ENCODE peak calls at places on chromosomes 7 and 10, in nine cellular contexts. One of them, this sample, is unnamed.

GRCh38 chr7:87875151-87876039 is 765 bp downstream of the SLC25A40 start:
- DNase-seq in lower lobe of right lung: no peak
- DNase-seq in HT-29: peak; percentile 62
- DNase-seq in CD8-positive, alpha-beta memory T cell: peak; percentile 27
- DNase-seq in NCI-H1436: no peak
- DNase-seq in activated effector memory CD4-positive, alpha-beta T cell treated with Interleukin-2 at 50 U/mL for 16 hours: no peak
- DNase-seq in RCC 7860: no peak
- DNase-seq in GM12865: peak; percentile 38
- DNase-seq in CD4-positive, CD25-positive, alpha-beta regulatory T cell: peak; percentile 15
- DNase-seq in this sample: no peak

GRCh38 chr7:114663502-114663901 is 248.9 kb downstream of the FOXP2 start:
- DNase-seq in lower lobe of right lung: no peak
- DNase-seq in HT-29: peak; percentile 80
- DNase-seq in CD8-positive, alpha-beta memory T cell: no peak
- DNase-seq in NCI-H1436: peak; percentile 44
- DNase-seq in activated effector memory CD4-positive, alpha-beta T cell treated with Interleukin-2 at 50 U/mL for 16 hours: no peak
- DNase-seq in RCC 7860: peak; percentile 24
- DNase-seq in GM12865: peak; percentile 64
- DNase-seq in CD4-positive, CD25-positive, alpha-beta regulatory T cell: no peak
- DNase-seq in this sample: peak; percentile 25

GRCh38 chr7:151058766-151059361 is 525 bp upstream of the SLC4A2 start:
- DNase-seq in lower lobe of right lung: no peak
- DNase-seq in HT-29: peak; percentile 78
- DNase-seq in CD8-positive, alpha-beta memory T cell: no peak
- DNase-seq in NCI-H1436: no peak
- DNase-seq in activated effector memory CD4-positive, alpha-beta T cell treated with Interleukin-2 at 50 U/mL for 16 hours: no peak
- DNase-seq in RCC 7860: peak; percentile 5
- DNase-seq in GM12865: peak; percentile 35
- DNase-seq in CD4-positive, CD25-positive, alpha-beta regulatory T cell: no peak
- DNase-seq in this sample: no peak

GRCh38 chr7:20236790-20237189 is 19.6 kb upstream of the MACC1 start:
- DNase-seq in lower lobe of right lung: no peak
- DNase-seq in HT-29: peak; percentile 45
- DNase-seq in CD8-positive, alpha-beta memory T cell: no peak
- DNase-seq in NCI-H1436: no peak
- DNase-seq in activated effector memory CD4-positive, alpha-beta T cell treated with Interleukin-2 at 50 U/mL for 16 hours: no peak
- DNase-seq in RCC 7860: peak; percentile 29
- DNase-seq in GM12865: no peak
- DNase-seq in CD4-positive, CD25-positive, alpha-beta regulatory T cell: no peak
- DNase-seq in this sample: no peak

GRCh38 chr7:115911466-115911865 is 119.1 kb downstream of the TFEC start:
- DNase-seq in lower lobe of right lung: no peak
- DNase-seq in HT-29: no peak
- DNase-seq in CD8-positive, alpha-beta memory T cell: no peak
- DNase-seq in NCI-H1436: no peak
- DNase-seq in activated effector memory CD4-positive, alpha-beta T cell treated with Interleukin-2 at 50 U/mL for 16 hours: no peak
- DNase-seq in RCC 7860: no peak
- DNase-seq in GM12865: no peak
- DNase-seq in CD4-positive, CD25-positive, alpha-beta regulatory T cell: no peak
- DNase-seq in this sample: no peak

GRCh38 chr7:8443871-8444756 is 10.7 kb downstream of the NXPH1 start:
- DNase-seq in lower lobe of right lung: no peak
- DNase-seq in HT-29: no peak
- DNase-seq in CD8-positive, alpha-beta memory T cell: no peak
- DNase-seq in NCI-H1436: no peak
- DNase-seq in activated effector memory CD4-positive, alpha-beta T cell treated with Interleukin-2 at 50 U/mL for 16 hours: no peak
- DNase-seq in RCC 7860: no peak
- DNase-seq in GM12865: no peak
- DNase-seq in CD4-positive, CD25-positive, alpha-beta regulatory T cell: no peak
- DNase-seq in this sample: no peak

GRCh38 chr7:158016171-158017087 is 571.2 kb downstream of the PTPRN2 start:
- DNase-seq in lower lobe of right lung: no peak
- DNase-seq in HT-29: no peak
- DNase-seq in CD8-positive, alpha-beta memory T cell: no peak
- DNase-seq in NCI-H1436: peak; percentile 47
- DNase-seq in activated effector memory CD4-positive, alpha-beta T cell treated with Interleukin-2 at 50 U/mL for 16 hours: no peak
- DNase-seq in RCC 7860: no peak
- DNase-seq in GM12865: no peak
- DNase-seq in CD4-positive, CD25-positive, alpha-beta regulatory T cell: no peak
- DNase-seq in this sample: no peak

GRCh38 chr7:108525327-108525984 is 479 bp downstream of the PNPLA8 start:
- DNase-seq in lower lobe of right lung: no peak
- DNase-seq in HT-29: peak; percentile 72
- DNase-seq in CD8-positive, alpha-beta memory T cell: no peak
- DNase-seq in NCI-H1436: peak; percentile 80
- DNase-seq in activated effector memory CD4-positive, alpha-beta T cell treated with Interleukin-2 at 50 U/mL for 16 hours: no peak
- DNase-seq in RCC 7860: peak; percentile 59
- DNase-seq in GM12865: no peak
- DNase-seq in CD4-positive, CD25-positive, alpha-beta regulatory T cell: no peak
- DNase-seq in this sample: peak; percentile 59

GRCh38 chr7:97871659-97872024 is 566 bp downstream of the ASNS start:
- DNase-seq in lower lobe of right lung: no peak
- DNase-seq in HT-29: peak; percentile 43
- DNase-seq in CD8-positive, alpha-beta memory T cell: no peak
- DNase-seq in NCI-H1436: peak; percentile 34
- DNase-seq in activated effector memory CD4-positive, alpha-beta T cell treated with Interleukin-2 at 50 U/mL for 16 hours: no peak
- DNase-seq in RCC 7860: no peak
- DNase-seq in GM12865: no peak
- DNase-seq in CD4-positive, CD25-positive, alpha-beta regulatory T cell: peak; percentile 4
- DNase-seq in this sample: no peak

GRCh38 chr10:75097666-75098285 is 13.7 kb upstream of the SAMD8 start:
- DNase-seq in lower lobe of right lung: no peak
- DNase-seq in HT-29: peak; percentile 19
- DNase-seq in CD8-positive, alpha-beta memory T cell: no peak
- DNase-seq in NCI-H1436: peak; percentile 16
- DNase-seq in activated effector memory CD4-positive, alpha-beta T cell treated with Interleukin-2 at 50 U/mL for 16 hours: no peak
- DNase-seq in RCC 7860: no peak
- DNase-seq in GM12865: no peak
- DNase-seq in CD4-positive, CD25-positive, alpha-beta regulatory T cell: no peak
- DNase-seq in this sample: no peak

GRCh38 chr10:50310560-50311174 is 59.4 kb upstream of the ASAH2 start:
- DNase-seq in lower lobe of right lung: no peak
- DNase-seq in HT-29: peak; percentile 53
- DNase-seq in CD8-positive, alpha-beta memory T cell: no peak
- DNase-seq in NCI-H1436: no peak
- DNase-seq in activated effector memory CD4-positive, alpha-beta T cell treated with Interleukin-2 at 50 U/mL for 16 hours: no peak
- DNase-seq in RCC 7860: no peak
- DNase-seq in GM12865: peak; percentile 57
- DNase-seq in CD4-positive, CD25-positive, alpha-beta regulatory T cell: no peak
- DNase-seq in this sample: no peak

GRCh38 chr10:61465807-61466425 is 12.7 kb upstream of the TMEM26 start:
- DNase-seq in lower lobe of right lung: no peak
- DNase-seq in HT-29: no peak
- DNase-seq in CD8-positive, alpha-beta memory T cell: no peak
- DNase-seq in NCI-H1436: no peak
- DNase-seq in activated effector memory CD4-positive, alpha-beta T cell treated with Interleukin-2 at 50 U/mL for 16 hours: no peak
- DNase-seq in RCC 7860: no peak
- DNase-seq in GM12865: no peak
- DNase-seq in CD4-positive, CD25-positive, alpha-beta regulatory T cell: no peak
- DNase-seq in this sample: no peak

GRCh38 chr7:151863386-151864079 is 13.4 kb downstream of the PRKAG2 start:
- DNase-seq in lower lobe of right lung: no peak
- DNase-seq in HT-29: no peak
- DNase-seq in CD8-positive, alpha-beta memory T cell: no peak
- DNase-seq in NCI-H1436: no peak
- DNase-seq in activated effector memory CD4-positive, alpha-beta T cell treated with Interleukin-2 at 50 U/mL for 16 hours: no peak
- DNase-seq in RCC 7860: no peak
- DNase-seq in GM12865: peak; percentile 48
- DNase-seq in CD4-positive, CD25-positive, alpha-beta regulatory T cell: no peak
- DNase-seq in this sample: no peak

GRCh38 chr7:105672820-105673219 is 91.5 kb upstream of the EFCAB10 start:
- DNase-seq in lower lobe of right lung: no peak
- DNase-seq in HT-29: no peak
- DNase-seq in CD8-positive, alpha-beta memory T cell: no peak
- DNase-seq in NCI-H1436: no peak
- DNase-seq in activated effector memory CD4-positive, alpha-beta T cell treated with Interleukin-2 at 50 U/mL for 16 hours: no peak
- DNase-seq in RCC 7860: no peak
- DNase-seq in GM12865: no peak
- DNase-seq in CD4-positive, CD25-positive, alpha-beta regulatory T cell: no peak
- DNase-seq in this sample: no peak

GRCh38 chr7:1510780-1511154 is 6.6 kb upstream of the INTS1 start:
- DNase-seq in lower lobe of right lung: no peak
- DNase-seq in HT-29: no peak
- DNase-seq in CD8-positive, alpha-beta memory T cell: peak; percentile 21
- DNase-seq in NCI-H1436: no peak
- DNase-seq in activated effector memory CD4-positive, alpha-beta T cell treated with Interleukin-2 at 50 U/mL for 16 hours: no peak
- DNase-seq in RCC 7860: no peak
- DNase-seq in GM12865: no peak
- DNase-seq in CD4-positive, CD25-positive, alpha-beta regulatory T cell: no peak
- DNase-seq in this sample: no peak

GRCh38 chr7:79118143-79118542 is 335.3 kb downstream of the MAGI2 start:
- DNase-seq in lower lobe of right lung: no peak
- DNase-seq in HT-29: no peak
- DNase-seq in CD8-positive, alpha-beta memory T cell: no peak
- DNase-seq in NCI-H1436: no peak
- DNase-seq in activated effector memory CD4-positive, alpha-beta T cell treated with Interleukin-2 at 50 U/mL for 16 hours: no peak
- DNase-seq in RCC 7860: no peak
- DNase-seq in GM12865: no peak
- DNase-seq in CD4-positive, CD25-positive, alpha-beta regulatory T cell: no peak
- DNase-seq in this sample: no peak

GRCh38 chr10:79923669-79924068 is 25.2 kb downstream of the SFTPD start:
- DNase-seq in lower lobe of right lung: no peak
- DNase-seq in HT-29: no peak
- DNase-seq in CD8-positive, alpha-beta memory T cell: no peak
- DNase-seq in NCI-H1436: no peak
- DNase-seq in activated effector memory CD4-positive, alpha-beta T cell treated with Interleukin-2 at 50 U/mL for 16 hours: no peak
- DNase-seq in RCC 7860: no peak
- DNase-seq in GM12865: no peak
- DNase-seq in CD4-positive, CD25-positive, alpha-beta regulatory T cell: no peak
- DNase-seq in this sample: no peak

GRCh38 chr7:76327610-76328009 is 25.1 kb downstream of the HSPB1 start:
- DNase-seq in lower lobe of right lung: no peak
- DNase-seq in HT-29: no peak
- DNase-seq in CD8-positive, alpha-beta memory T cell: no peak
- DNase-seq in NCI-H1436: no peak
- DNase-seq in activated effector memory CD4-positive, alpha-beta T cell treated with Interleukin-2 at 50 U/mL for 16 hours: no peak
- DNase-seq in RCC 7860: no peak
- DNase-seq in GM12865: no peak
- DNase-seq in CD4-positive, CD25-positive, alpha-beta regulatory T cell: no peak
- DNase-seq in this sample: no peak

GRCh38 chr10:97991875-97992274 is 38.5 kb downstream of the CRTAC1 start:
- DNase-seq in lower lobe of right lung: no peak
- DNase-seq in HT-29: peak; percentile 35
- DNase-seq in CD8-positive, alpha-beta memory T cell: no peak
- DNase-seq in NCI-H1436: no peak
- DNase-seq in activated effector memory CD4-positive, alpha-beta T cell treated with Interleukin-2 at 50 U/mL for 16 hours: no peak
- DNase-seq in RCC 7860: no peak
- DNase-seq in GM12865: no peak
- DNase-seq in CD4-positive, CD25-positive, alpha-beta regulatory T cell: no peak
- DNase-seq in this sample: no peak

GRCh38 chr7:138992052-138992531 is 10.9 kb upstream of the KIAA1549 start:
- DNase-seq in lower lobe of right lung: no peak
- DNase-seq in HT-29: no peak
- DNase-seq in CD8-positive, alpha-beta memory T cell: no peak
- DNase-seq in NCI-H1436: no peak
- DNase-seq in activated effector memory CD4-positive, alpha-beta T cell treated with Interleukin-2 at 50 U/mL for 16 hours: no peak
- DNase-seq in RCC 7860: no peak
- DNase-seq in GM12865: no peak
- DNase-seq in CD4-positive, CD25-positive, alpha-beta regulatory T cell: no peak
- DNase-seq in this sample: no peak

GRCh38 chr7:91671245-91671644 is 209.3 kb downstream of the MTERF1 start:
- DNase-seq in lower lobe of right lung: no peak
- DNase-seq in HT-29: no peak
- DNase-seq in CD8-positive, alpha-beta memory T cell: no peak
- DNase-seq in NCI-H1436: no peak
- DNase-seq in activated effector memory CD4-positive, alpha-beta T cell treated with Interleukin-2 at 50 U/mL for 16 hours: no peak
- DNase-seq in RCC 7860: no peak
- DNase-seq in GM12865: no peak
- DNase-seq in CD4-positive, CD25-positive, alpha-beta regulatory T cell: no peak
- DNase-seq in this sample: no peak